ENCODE peak calls at places on chromosomes 11 and 22, in five cellular contexts. G, B, U, C and J are unnamed samples.

GRCh38 chr11:21007297-21007696 is 337.9 kb downstream of the NELL1 start:
- DNase-seq in G (no peak), B (no peak), U (no peak), C (no peak), J (no peak)

GRCh38 chr11:67667490-67668190 is 6.8 kb downstream of the ALDH3B2 start:
- DNase-seq in G (no peak), B (no peak), U (no peak), C (no peak), J (no peak)

GRCh38 chr11:113778111-113778910 is 1.3 kb upstream of the CLDN25 start:
- DNase-seq in G (no peak), B (peak; percentile 78), U (no peak), C (peak; percentile 43), J (no peak)

GRCh38 chr11:129315781-129316579 is 59.7 kb upstream of the BARX2 start:
- DNase-seq in G (no peak), B (peak; percentile 91), U (no peak), C (no peak), J (no peak)

GRCh38 chr22:40818192-40818746 is 877 bp downstream of the SLC25A17 start:
- DNase-seq in G (no peak), B (no peak), U (no peak), C (no peak), J (no peak)

GRCh38 chr11:43327987-43328386 is 16.2 kb downstream of the API5 start:
- DNase-seq in G (peak; percentile 61), B (peak; percentile 59), U (no peak), C (peak; percentile 90), J (no peak)

GRCh38 chr11:117071344-117071787 is 26.9 kb downstream of the SIK3 start:
- DNase-seq in G (peak; percentile 72), B (peak; percentile 64), U (no peak), C (no peak), J (no peak)

GRCh38 chr22:30596199-30596598 is 4.5 kb upstream of the PES1 start:
- DNase-seq in G (no peak), B (no peak), U (no peak), C (no peak), J (no peak)

GRCh38 chr22:24030186-24030702 is 19.1 kb downstream of the CABIN1 start:
- DNase-seq in G (no peak), B (no peak), U (no peak), C (no peak), J (no peak)

GRCh38 chr11:24531528-24531927 is 34.7 kb downstream of the LUZP2 start:
- DNase-seq in G (no peak), B (no peak), U (no peak), C (no peak), J (no peak)

GRCh38 chr22:19884161-19884953 is 29.7 kb upstream of the GNB1L start:
- DNase-seq in G (no peak), B (peak; percentile 2), U (no peak), C (no peak), J (peak; percentile 11)

GRCh38 chr11:31808721-31809542 is 2.2 kb downstream of the PAX6 start:
- DNase-seq in G (no peak), B (no peak), U (no peak), C (peak; percentile 27), J (no peak)

GRCh38 chr11:33227578-33228261 is 29.5 kb upstream of the HIPK3 start:
- DNase-seq in G (peak; percentile 13), B (no peak), U (no peak), C (peak; percentile 21), J (no peak)

GRCh38 chr22:22776121-22776520 is 111.5 kb upstream of the IGLL5 start:
- DNase-seq in G (no peak), B (no peak), U (no peak), C (no peak), J (no peak)

GRCh38 chr11:35142481-35143207 is 3.7 kb downstream of the CD44 start:
- DNase-seq in G (peak; percentile 43), B (peak; percentile 44), U (no peak), C (peak; percentile 87), J (no peak)

GRCh38 chr11:96316869-96317268 is 26.1 kb downstream of the MAML2 start:
- DNase-seq in G (no peak), B (no peak), U (no peak), C (no peak), J (no peak)

GRCh38 chr11:129023968-129024676 is 81.5 kb upstream of the TP53AIP1 start:
- DNase-seq in G (no peak), B (peak; percentile 85), U (peak; percentile 11), C (peak; percentile 23), J (peak; percentile 14)

GRCh38 chr11:19426022-19426718 is 185.4 kb upstream of the E2F8 start:
- DNase-seq in G (no peak), B (no peak), U (no peak), C (no peak), J (no peak)

GRCh38 chr11:1796297-1797011 is 32.7 kb upstream of the CTSD start:
- DNase-seq in G (no peak), B (no peak), U (no peak), C (no peak), J (no peak)

GRCh38 chr11:9512370-9513019 is 51.7 kb downstream of the ZNF143 start:
- DNase-seq in G (no peak), B (no peak), U (no peak), C (no peak), J (no peak)

GRCh38 chr11:257766-258493 is 20.3 kb upstream of the NLRP6 start:
- DNase-seq in G (no peak), B (no peak), U (no peak), C (no peak), J (no peak)

GRCh38 chr22:34430386-34430785 is 510.1 kb upstream of the LARGE1 start:
- DNase-seq in G (no peak), B (no peak), U (no peak), C (no peak), J (no peak)

GRCh38 chr22:37043828-37044538 is 7.6 kb upstream of the KCTD17 start:
- DNase-seq in G (peak; percentile 73), B (peak; percentile 93), U (no peak), C (no peak), J (peak; percentile 83)

GRCh38 chr11:128694618-128695481 is 978 bp downstream of the FLI1 start:
- DNase-seq in G (no peak), B (no peak), U (no peak), C (no peak), J (peak; percentile 81)

GRCh38 chr11:69173326-69173725 is 17.6 kb downstream of the SMIM38 start:
- DNase-seq in G (no peak), B (no peak), U (no peak), C (no peak), J (no peak)

GRCh38 chr11:129402196-129402595 is 26.5 kb downstream of the BARX2 start:
- DNase-seq in G (no peak), B (no peak), U (no peak), C (no peak), J (no peak)

GRCh38 chr11:73360743-73361369 is 15.3 kb upstream of the RELT start:
- DNase-seq in G (no peak), B (no peak), U (no peak), C (no peak), J (no peak)

GRCh38 chr11:123100378-123101085 is 38.6 kb upstream of the HSPA8 start:
- DNase-seq in G (no peak), B (peak; percentile 22), U (no peak), C (peak; percentile 19), J (peak; percentile 75)

GRCh38 chr11:59556883-59557205 is 45.5 kb downstream of the OR4D9 start:
- DNase-seq in G (peak; percentile 71), B (no peak), U (no peak), C (no peak), J (no peak)

GRCh38 chr22:36328635-36329216 is 59.0 kb downstream of the MYH9 start:
- DNase-seq in G (peak; percentile 60), B (peak; percentile 84), U (no peak), C (peak; percentile 94), J (peak; percentile 75)

DNA sequence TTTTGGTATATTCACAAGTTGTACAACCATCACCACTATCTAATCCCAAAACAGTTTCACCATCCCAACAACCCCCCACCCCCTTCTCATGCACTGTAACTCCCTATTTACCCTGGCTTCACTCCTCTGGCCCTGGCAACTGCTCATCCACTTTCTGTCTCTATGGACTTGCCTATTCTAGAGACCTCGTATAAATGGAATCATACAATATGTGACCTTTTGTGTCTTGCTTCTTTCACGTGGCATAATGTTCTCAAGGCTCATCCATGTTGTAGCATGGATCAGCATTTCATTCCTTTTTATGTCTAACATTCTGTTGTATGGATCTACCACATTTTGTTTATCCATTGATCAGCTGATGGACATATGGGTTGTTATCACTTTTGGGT is 46.1 kb downstream of the GDPD5 start:
- DNase-seq in G (no peak), B (no peak), U (no peak), C (no peak), J (no peak)
- H3K4me1 ChIP-seq in G (peaks cover 63% of the 10 kb centered on the region), B (peaks cover 51% of the 10 kb centered on the region), U (peaks cover 7% of the 10 kb centered on the region), C (peaks cover 10% of the 10 kb centered on the region), J (peaks cover 7% of the 10 kb centered on the region)

GRCh38 chr22:48609279-48609865 is 1218.3 kb downstream of the BRD1 start:
- DNase-seq in G (no peak), B (no peak), U (no peak), C (no peak), J (peak; percentile 9)

GRCh38 chr22:48605125-48605524 is 1222.5 kb downstream of the BRD1 start:
- DNase-seq in G (no peak), B (no peak), U (no peak), C (no peak), J (no peak)

GRCh38 chr22:48605856-48606255 is 1221.8 kb downstream of the BRD1 start:
- DNase-seq in G (no peak), B (peak; percentile 20), U (no peak), C (no peak), J (peak; percentile 26)

GRCh38 chr22:48606684-48607307 is 1220.9 kb downstream of the BRD1 start:
- DNase-seq in G (no peak), B (no peak), U (no peak), C (no peak), J (peak; percentile 20)

GRCh38 chr22:48607901-48608650 is 1219.6 kb downstream of the BRD1 start:
- DNase-seq in G (no peak), B (no peak), U (no peak), C (peak; percentile 3), J (no peak)
- H3K9me3 ChIP-seq in G (no peaks in the 10 kb centered on the region), B (no peaks in the 10 kb centered on the region), U (peaks cover 3% of the 10 kb centered on the region), C (peaks cover 8% of the 10 kb centered on the region), J (no peaks in the 10 kb centered on the region)

GRCh38 chr22:46132830-46133587 is 17.3 kb upstream of the PPARA start:
- DNase-seq in G (no peak), B (no peak), U (no peak), C (no peak), J (peak; percentile 12)
- H3K4me1 ChIP-seq in G (no peaks in the 10 kb centered on the region), B (no peaks in the 10 kb centered on the region), U (peaks cover 17% of the 10 kb centered on the region), C (no peaks in the 10 kb centered on the region), J (no peaks in the 10 kb centered on the region)

GRCh38 chr22:49297871-49298721 is 529.6 kb downstream of the BRD1 start:
- DNase-seq in G (no peak), B (no peak), U (no peak), C (no peak), J (peak; percentile 28)
- H3K9me3 ChIP-seq in G (no peaks in the 10 kb centered on the region), B (no peaks in the 10 kb centered on the region), U (no peaks in the 10 kb centered on the region), C (peaks cover 12% of the 10 kb centered on the region), J (peaks cover 2% of the 10 kb centered on the region)

DNA sequence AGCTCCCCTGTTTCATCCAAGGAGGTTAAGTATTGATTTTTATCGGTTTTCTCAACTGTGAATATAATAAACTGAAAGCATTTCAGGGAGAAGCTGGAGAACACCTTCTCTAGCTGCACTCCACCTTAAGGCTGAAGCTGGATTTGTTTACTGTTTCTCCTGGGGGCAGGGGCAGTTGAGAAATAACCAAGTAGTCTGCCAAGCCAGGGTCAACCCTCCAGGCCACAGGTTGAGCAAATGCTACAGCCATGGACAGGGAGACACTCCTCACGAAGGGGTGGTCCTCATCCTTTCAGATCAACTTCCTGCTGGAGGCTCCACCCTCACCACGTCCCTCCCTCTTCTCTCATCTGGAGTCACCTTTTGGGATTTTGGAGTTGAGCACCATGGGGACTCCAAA is at the start of gene TTC36:
- DNase-seq in G (peak; percentile 23), B (no peak), U (no peak), C (no peak), J (no peak)
- H3K4me1 ChIP-seq in G (peaks cover 9% of the 10 kb centered on the region), B (peaks cover 33% of the 10 kb centered on the region), U (peaks cover 10% of the 10 kb centered on the region), C (peaks cover 14% of the 10 kb centered on the region), J (no peaks in the 10 kb centered on the region)